ENCODE peak calls at places on chromosome 1, in eight cellular contexts. O is LHCN-M2, B is nucleus accumbens, N is OCI-LY7, W is NCI-H1092, U is AG08395, Y is T-helper 1 cell, V is HL-60. P is an unnamed sample.

GRCh38 chr1:37671261-37671660 is 21.1 kb upstream of the CDCA8 start:
- DNase-seq in W (no peak), B (no peak), O (no peak), V (no peak), Y (no peak), N (no peak), U (no peak), P (no peak)

GRCh38 chr1:159922499-159923202 is 2.7 kb downstream of the TAGLN2 start:
- DNase-seq in U (no peak), Y (no peak), B (no peak), W (no peak), O (peak), N (peak), V (no peak), P (no peak)

GRCh38 chr1:178942285-178943218 is 71.7 kb upstream of the ANGPTL1 start:
- DNase-seq in W (no peak), V (no peak), Y (peak), N (no peak), O (peak), B (no peak), U (peak), P (no peak)

GRCh38 chr1:17485280-17485679 is 45.8 kb upstream of the RCC2 start:
- DNase-seq in U (no peak), N (peak), V (no peak), O (no peak), Y (no peak), W (peak), B (no peak), P (no peak)

GRCh38 chr1:230707732-230708630 is 5.9 kb downstream of the AGT start:
- DNase-seq in V (no peak), N (no peak), U (no peak), O (no peak), Y (no peak), W (no peak), B (no peak), P (no peak)

GRCh38 chr1:198686069-198686728 is 47.4 kb downstream of the PTPRC start:
- DNase-seq in O (peak), W (no peak), U (peak), Y (no peak), N (peak), B (no peak), V (no peak), P (no peak)

GRCh38 chr1:170166518-170167180 is 20.9 kb downstream of the NTMT2 start:
- DNase-seq in N (no peak), B (no peak), Y (no peak), U (no peak), V (no peak), O (no peak), W (no peak), P (no peak)

GRCh38 chr1:228944241-228944741 is 209.0 kb downstream of the RHOU start:
- DNase-seq in Y (no peak), V (no peak), W (no peak), O (no peak), U (no peak), N (no peak), B (no peak), P (no peak)

GRCh38 chr1:153617677-153618076 is 1.6 kb upstream of the S100A14 start:
- DNase-seq in N (peak), V (peak), W (no peak), U (peak), O (no peak), Y (peak), B (no peak), P (no peak)

GRCh38 chr1:155166373-155167165 is 6.5 kb downstream of the KRTCAP2 start:
- DNase-seq in Y (no peak), N (no peak), W (peak), B (no peak), V (no peak), O (no peak), U (no peak), P (no peak)

GRCh38 chr1:169368406-169368769 is 393 bp downstream of the BLZF1 start:
- DNase-seq in N (peak), Y (peak), V (no peak), W (peak), U (peak), B (no peak), O (peak), P (no peak)

GRCh38 chr1:67713071-67713806 is 28.2 kb downstream of the GADD45A start:
- DNase-seq in O (peak), B (no peak), V (no peak), U (peak), W (peak), N (peak), Y (no peak), P (no peak)

GRCh38 chr1:1280782-1281481 is 696 bp downstream of the SCNN1D start:
- DNase-seq in V (no peak), W (no peak), U (no peak), N (no peak), O (no peak), B (no peak), Y (no peak), P (no peak)

GRCh38 chr1:24487455-24487854 is 15.2 kb upstream of the RCAN3 start:
- DNase-seq in V (no peak), N (no peak), Y (no peak), B (no peak), O (no peak), W (no peak), U (no peak), P (no peak)

GRCh38 chr1:30678209-30678608 is 45.2 kb downstream of the MATN1 start:
- DNase-seq in U (no peak), B (no peak), N (no peak), W (no peak), O (no peak), V (no peak), Y (no peak), P (no peak)

GRCh38 chr1:223731076-223731770 is 18.9 kb downstream of the CAPN2 start:
- DNase-seq in B (no peak), U (peak), Y (no peak), O (peak), V (no peak), W (no peak), N (no peak), P (no peak)

GRCh38 chr1:26786437-26787380 is 1.0 kb upstream of the PIGV start:
- DNase-seq in N (peak), Y (peak), B (no peak), O (peak), V (no peak), W (peak), U (peak), P (no peak)

GRCh38 chr1:24929876-24930702 is at the start of gene RUNX3:
- DNase-seq in U (peak), N (peak), W (peak), O (no peak), B (no peak), Y (peak), V (peak), P (peak)

GRCh38 chr1:170698301-170698700 is 34.4 kb downstream of the PRRX1 start:
- DNase-seq in B (no peak), Y (no peak), O (no peak), N (no peak), U (no peak), W (no peak), V (no peak), P (no peak)

GRCh38 chr1:226325178-226325577 is 16.2 kb upstream of the LIN9 start:
- DNase-seq in U (no peak), W (no peak), O (peak), V (no peak), Y (no peak), B (no peak), N (no peak), P (no peak)

GRCh38 chr1:36369061-36369470 is 16.7 kb downstream of the STK40 start:
- DNase-seq in W (peak), U (peak), V (no peak), N (peak), B (no peak), Y (peak), O (peak), P (peak)

GRCh38 chr1:20654104-20654690 is 7.0 kb downstream of the DDOST start:
- DNase-seq in W (no peak), O (no peak), U (no peak), N (no peak), B (no peak), V (no peak), Y (no peak), P (no peak)

GRCh38 chr1:107183011-107183410 is 42.2 kb downstream of the NTNG1 start:
- DNase-seq in O (no peak), B (no peak), N (no peak), V (no peak), U (no peak), Y (no peak), W (no peak), P (no peak)

GRCh38 chr1:47771766-47772165 is 225.4 kb downstream of the TRABD2B start:
- DNase-seq in B (no peak), Y (no peak), O (no peak), U (no peak), V (no peak), W (no peak), N (no peak), P (no peak)

GRCh38 chr1:28269529-28269928 is 10.2 kb downstream of the SESN2 start:
- DNase-seq in B (no peak), U (no peak), W (no peak), O (no peak), N (no peak), V (no peak), Y (no peak), P (no peak)

GRCh38 chr1:30888391-30888790 is 20.2 kb downstream of the SDC3 start:
- DNase-seq in B (no peak), W (no peak), O (peak), Y (no peak), N (no peak), V (no peak), U (peak), P (no peak)

GRCh38 chr1:215872658-215873057 is 305.6 kb downstream of the KCTD3 start:
- DNase-seq in B (no peak), W (no peak), O (no peak), U (no peak), N (no peak), Y (no peak), V (no peak), P (no peak)

GRCh38 chr1:151198254-151199127 is at the start of gene PIP5K1A:
- DNase-seq in B (peak), V (peak), U (peak), N (peak), W (peak), Y (peak), O (peak), P (peak)

P was measured in CD14-positive monocyte.